ENCODE peak calls at places on chromosomes 2 and 18, in nine cellular contexts. F, Y, G, T, D, K, R, V and H are unnamed samples.

GRCh38 chr2:120231974-120232635 is 8.9 kb upstream of the TMEM185B start:
- DNase-seq in F (no peak), Y (peak; percentile 86), G (peak; percentile 8), T (peak; percentile 81), D (peak; percentile 58), K (peak; percentile 46), R (peak; percentile 53), V (no peak), H (no peak)

GRCh38 chr2:28544915-28545589 is 49.2 kb downstream of the PLB1 start:
- DNase-seq in F (peak; percentile 79), Y (no peak), G (no peak), T (no peak), D (peak; percentile 53), K (no peak), R (no peak), V (no peak), H (no peak)

GRCh38 chr2:177478907-177479306 is 86.3 kb downstream of the AGPS start:
- DNase-seq in F (no peak), Y (no peak), G (no peak), T (no peak), D (no peak), K (no peak), R (no peak), V (no peak), H (no peak)

GRCh38 chr2:233611284-233611683 is 6.1 kb upstream of the UGT1A8 start:
- DNase-seq in F (no peak), Y (no peak), G (no peak), T (no peak), D (no peak), K (no peak), R (no peak), V (no peak), H (no peak)

GRCh38 chr2:122244830-122245229 is 489.4 kb downstream of the TSN start:
- DNase-seq in F (no peak), Y (no peak), G (no peak), T (no peak), D (no peak), K (no peak), R (no peak), V (no peak), H (no peak)

GRCh38 chr2:68632026-68632425 is 11.4 kb upstream of the PROKR1 start:
- DNase-seq in F (no peak), Y (no peak), G (no peak), T (no peak), D (no peak), K (no peak), R (no peak), V (no peak), H (no peak)

GRCh38 chr2:132814651-132815050 is 144.6 kb upstream of the LYPD1 start:
- DNase-seq in F (no peak), Y (no peak), G (no peak), T (no peak), D (no peak), K (no peak), R (no peak), V (no peak), H (no peak)

GRCh38 chr18:62682396-62682795 is 32.9 kb upstream of the PHLPP1 start:
- DNase-seq in F (no peak), Y (no peak), G (no peak), T (no peak), D (no peak), K (no peak), R (no peak), V (no peak), H (no peak)

GRCh38 chr18:25425030-25425429 is 73.1 kb upstream of the ZNF521 start:
- DNase-seq in F (no peak), Y (no peak), G (no peak), T (no peak), D (no peak), K (no peak), R (no peak), V (no peak), H (no peak)

GRCh38 chr2:240435457-240435954 is at the start of gene GPC1:
- DNase-seq in F (peak; percentile 71), Y (no peak), G (peak; percentile 70), T (peak; percentile 85), D (peak; percentile 83), K (peak; percentile 88), R (peak; percentile 50), V (peak; percentile 81), H (no peak)
- H3K27ac ChIP-seq in F (peak within 1 kb of the TSS; percentile 74), Y (no peak within 1 kb of the TSS), G (no peak within 1 kb of the TSS), T (peak within 1 kb of the TSS; percentile 86), D (peak within 1 kb of the TSS; percentile 83), K (peak within 1 kb of the TSS; percentile 96), R (no peak within 1 kb of the TSS), V (peak within 1 kb of the TSS; percentile 88), H (peak within 1 kb of the TSS; percentile 94)

GRCh38 chr2:3405308-3405707 is 25.8 kb downstream of the TRAPPC12 start:
- DNase-seq in F (no peak), Y (no peak), G (no peak), T (no peak), D (no peak), K (no peak), R (no peak), V (no peak), H (no peak)

GRCh38 chr2:3403587-3404334 is 24.3 kb downstream of the TRAPPC12 start:
- DNase-seq in F (no peak), Y (peak; percentile 66), G (no peak), T (no peak), D (no peak), K (no peak), R (no peak), V (no peak), H (no peak)

GRCh38 chr2:3406501-3406900 is 27.0 kb downstream of the TRAPPC12 start:
- DNase-seq in F (no peak), Y (no peak), G (no peak), T (no peak), D (no peak), K (peak; percentile 64), R (no peak), V (no peak), H (no peak)

GRCh38 chr2:3405876-3406275 is 26.4 kb downstream of the TRAPPC12 start:
- DNase-seq in F (no peak), Y (no peak), G (no peak), T (no peak), D (no peak), K (no peak), R (no peak), V (no peak), H (no peak)

DNA sequence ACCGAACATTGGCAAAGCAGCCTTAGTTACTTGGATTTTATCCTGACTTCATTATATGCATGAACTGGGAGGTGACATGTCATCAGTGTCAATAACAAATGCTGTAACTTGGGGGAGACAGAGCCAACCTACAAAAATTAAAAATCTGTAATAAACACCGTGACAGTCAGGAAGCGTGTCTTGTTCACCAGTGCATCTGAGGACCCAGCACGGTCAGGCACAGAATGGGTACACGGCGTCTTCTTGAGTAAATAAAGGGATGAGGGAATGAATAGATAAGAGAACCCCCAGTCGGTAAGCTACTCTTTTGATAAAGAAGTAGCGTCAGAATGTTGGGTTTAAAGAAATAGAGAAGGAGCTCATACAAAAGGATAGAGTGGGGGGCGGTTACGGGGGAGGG is 25.0 kb downstream of the TRAPPC12 start:
- DNase-seq in F (no peak), Y (no peak), G (no peak), T (no peak), D (no peak), K (no peak), R (no peak), V (no peak), H (no peak)
- H3K27ac ChIP-seq in F (no peak overlapping the region), Y (peak overlapping the region; percentile 79), G (no peak overlapping the region), T (no peak overlapping the region), D (no peak overlapping the region), K (no peak overlapping the region), R (no peak overlapping the region), V (peak overlapping the region; percentile 31), H (no peak overlapping the region)

GRCh38 chr2:48194641-48195040 is 288.3 kb upstream of the FBXO11 start:
- DNase-seq in F (no peak), Y (no peak), G (no peak), T (no peak), D (no peak), K (no peak), R (no peak), V (no peak), H (no peak)
- H3K27ac ChIP-seq in F (no peak overlapping the region), Y (no peak overlapping the region), G (no peak overlapping the region), T (no peak overlapping the region), D (no peak overlapping the region), K (no peak overlapping the region), R (no peak overlapping the region), V (no peak overlapping the region), H (no peak overlapping the region)

GRCh38 chr2:237509905-237510304 is 22.9 kb downstream of the MLPH start:
- DNase-seq in F (peak; percentile 66), Y (no peak), G (no peak), T (no peak), D (no peak), K (no peak), R (no peak), V (no peak), H (no peak)
- H3K27ac ChIP-seq in F (peak overlapping the region; percentile 47), Y (no peak overlapping the region), G (no peak overlapping the region), T (no peak overlapping the region), D (no peak overlapping the region), K (no peak overlapping the region), R (no peak overlapping the region), V (no peak overlapping the region), H (no peak overlapping the region)

GRCh38 chr2:39058101-39058500 is 62.8 kb downstream of the SOS1 start:
- DNase-seq in F (no peak), Y (no peak), G (no peak), T (no peak), D (no peak), K (no peak), R (no peak), V (no peak), H (no peak)

GRCh38 chr2:39061280-39061679 is 59.6 kb downstream of the SOS1 start:
- DNase-seq in F (no peak), Y (no peak), G (no peak), T (no peak), D (no peak), K (no peak), R (no peak), V (no peak), H (no peak)

GRCh38 chr2:39062320-39062719 is 58.5 kb downstream of the SOS1 start:
- DNase-seq in F (no peak), Y (no peak), G (no peak), T (no peak), D (no peak), K (no peak), R (no peak), V (no peak), H (no peak)

GRCh38 chr2:39059366-39059952 is 61.4 kb downstream of the SOS1 start:
- DNase-seq in F (no peak), Y (no peak), G (no peak), T (no peak), D (peak; percentile 23), K (no peak), R (no peak), V (no peak), H (no peak)
- H3K27ac ChIP-seq in F (no peak overlapping the region), Y (no peak overlapping the region), G (no peak overlapping the region), T (no peak overlapping the region), D (no peak overlapping the region), K (no peak overlapping the region), R (no peak overlapping the region), V (no peak overlapping the region), H (no peak overlapping the region)

GRCh38 chr2:226434702-226435101 is 364.9 kb downstream of the IRS1 start:
- DNase-seq in F (no peak), Y (no peak), G (no peak), T (no peak), D (no peak), K (no peak), R (no peak), V (no peak), H (no peak)
- H3K27ac ChIP-seq in F (no peak overlapping the region), Y (no peak overlapping the region), G (no peak overlapping the region), T (peak overlapping the region; percentile 25), D (no peak overlapping the region), K (no peak overlapping the region), R (no peak overlapping the region), V (no peak overlapping the region), H (no peak overlapping the region)